ENCODE peak calls at places on chromosomes 11 and 22, in nine cellular contexts. D, U, B, G, V, C, F, E and H are unnamed samples.
A peak's percentile ranks its signal among the peaks of the same experiment; 100 is the strongest.

GRCh38 chr11:61874460-61874809 is 16.9 kb downstream of the FADS3 start:
- DNase-seq in D (peak; percentile 72), U (no peak), B (no peak), G (no peak), V (no peak), C (no peak), F (no peak), E (no peak), H (no peak)

GRCh38 chr11:61888043-61888442 is 3.3 kb downstream of the FADS3 start:
- DNase-seq in D (peak; percentile 87), U (peak; percentile 74), B (no peak), G (no peak), V (no peak), C (peak; percentile 94), F (no peak), E (no peak), H (peak; percentile 64)

GRCh38 chr11:110433393-110434333 is 3.9 kb downstream of the FDX1 start:
- DNase-seq in D (no peak), U (no peak), B (no peak), G (no peak), V (peak; percentile 38), C (no peak), F (no peak), E (peak; percentile 53), H (no peak)

GRCh38 chr22:25777870-25778269 is 35.9 kb downstream of the MYO18B start:
- DNase-seq in D (no peak), U (no peak), B (no peak), G (no peak), V (peak; percentile 64), C (no peak), F (peak; percentile 44), E (peak; percentile 63), H (no peak)

GRCh38 chr11:97361812-97362378 is 972.1 kb downstream of the JRKL start:
- DNase-seq in D (no peak), U (no peak), B (no peak), G (no peak), V (no peak), C (no peak), F (no peak), E (no peak), H (peak; percentile 33)

GRCh38 chr11:94961255-94961654 is 12.1 kb downstream of the CWC15 start:
- DNase-seq in D (no peak), U (no peak), B (no peak), G (no peak), V (no peak), C (no peak), F (no peak), E (no peak), H (no peak)

GRCh38 chr11:73612601-73613137 is 14.8 kb upstream of the FAM168A start:
- DNase-seq in D (no peak), U (no peak), B (no peak), G (no peak), V (no peak), C (no peak), F (no peak), E (no peak), H (no peak)

GRCh38 chr11:94568200-94568599 is 1.0 kb downstream of the PIWIL4 start:
- DNase-seq in D (no peak), U (no peak), B (no peak), G (no peak), V (no peak), C (no peak), F (no peak), E (no peak), H (no peak)

GRCh38 chr11:17722000-17722643 is 2.8 kb downstream of the MYOD1 start:
- DNase-seq in D (no peak), U (no peak), B (no peak), G (no peak), V (peak; percentile 86), C (no peak), F (peak; percentile 41), E (no peak), H (no peak)

GRCh38 chr11:125797641-125798040 is 9.7 kb downstream of the PATE3 start:
- DNase-seq in D (no peak), U (no peak), B (no peak), G (no peak), V (peak; percentile 9), C (no peak), F (no peak), E (no peak), H (no peak)

GRCh38 chr11:85742873-85743275 is 56.9 kb upstream of the CCDC89 start:
- DNase-seq in D (no peak), U (no peak), B (no peak), G (no peak), V (no peak), C (no peak), F (no peak), E (no peak), H (no peak)

GRCh38 chr22:29156507-29156906 is 49.2 kb upstream of the EMID1 start:
- DNase-seq in D (no peak), U (peak; percentile 51), B (peak; percentile 22), G (no peak), V (peak; percentile 76), C (no peak), F (no peak), E (no peak), H (no peak)

GRCh38 chr11:130634981-130635473 is 186.6 kb downstream of the ADAMTS15 start:
- DNase-seq in D (no peak), U (no peak), B (no peak), G (no peak), V (no peak), C (no peak), F (no peak), E (peak; percentile 75), H (peak; percentile 47)

GRCh38 chr11:36195496-36196346 is 93.5 kb downstream of the COMMD9 start:
- DNase-seq in D (no peak), U (no peak), B (no peak), G (no peak), V (no peak), C (no peak), F (no peak), E (no peak), H (peak; percentile 14)

GRCh38 chr11:128616158-128616557 is 28.8 kb upstream of the ETS1 start:
- DNase-seq in D (no peak), U (no peak), B (peak; percentile 33), G (no peak), V (no peak), C (peak; percentile 53), F (no peak), E (no peak), H (no peak)

GRCh38 chr11:128622137-128622523 is 34.8 kb upstream of the ETS1 start:
- DNase-seq in D (peak; percentile 39), U (no peak), B (no peak), G (no peak), V (no peak), C (peak; percentile 57), F (no peak), E (peak; percentile 12), H (no peak)

GRCh38 chr11:128620306-128621175 is 33.2 kb upstream of the ETS1 start:
- DNase-seq in D (no peak), U (no peak), B (no peak), G (no peak), V (peak; percentile 9), C (no peak), F (no peak), E (no peak), H (no peak)

GRCh38 chr11:128621491-128622136 is 34.3 kb upstream of the ETS1 start:
- DNase-seq in D (no peak), U (no peak), B (no peak), G (no peak), V (no peak), C (peak; percentile 59), F (no peak), E (no peak), H (peak; percentile 100)

GRCh38 chr11:128619540-128620305 is 32.4 kb upstream of the ETS1 start:
- DNase-seq in D (no peak), U (no peak), B (no peak), G (no peak), V (peak; percentile 13), C (peak; percentile 53), F (no peak), E (peak; percentile 37), H (no peak)
- H3K4me3 ChIP-seq in D (peak overlapping the region; percentile 38), U (no peak overlapping the region), B (no peak overlapping the region), G (no peak overlapping the region), V (no peak overlapping the region), C (no peak overlapping the region), F (no peak overlapping the region), E (no peak overlapping the region), H (no peak overlapping the region)

GRCh38 chr22:46084943-46085830 is 65.1 kb upstream of the PPARA start:
- DNase-seq in D (peak; percentile 90), U (peak; percentile 89), B (no peak), G (no peak), V (no peak), C (peak; percentile 92), F (no peak), E (no peak), H (no peak)

GRCh38 chr22:46083383-46084350 is 66.7 kb upstream of the PPARA start:
- DNase-seq in D (peak; percentile 16), U (peak; percentile 48), B (no peak), G (no peak), V (no peak), C (no peak), F (no peak), E (no peak), H (no peak)

GRCh38 chr22:46082633-46083032 is 67.7 kb upstream of the PPARA start:
- DNase-seq in D (no peak), U (no peak), B (no peak), G (no peak), V (no peak), C (no peak), F (no peak), E (no peak), H (no peak)

GRCh38 chr22:46085831-46086576 is 64.3 kb upstream of the PPARA start:
- DNase-seq in D (peak; percentile 81), U (peak; percentile 93), B (peak; percentile 76), G (no peak), V (no peak), C (peak; percentile 87), F (peak; percentile 69), E (no peak), H (no peak)

GRCh38 chr22:46084376-46084775 is 66.0 kb upstream of the PPARA start:
- DNase-seq in D (no peak), U (peak; percentile 47), B (no peak), G (no peak), V (no peak), C (no peak), F (no peak), E (no peak), H (no peak)
- H3K4me3 ChIP-seq in D (peak overlapping the region; percentile 96), U (peak overlapping the region; percentile 25), B (peak overlapping the region; percentile 34), G (no peak overlapping the region), V (no peak overlapping the region), C (no peak overlapping the region), F (peak overlapping the region; percentile 64), E (no peak overlapping the region), H (no peak overlapping the region)

GRCh38 chr11:70204466-70204799 is 1.3 kb downstream of the FADD start:
- DNase-seq in D (no peak), U (peak; percentile 58), B (no peak), G (no peak), V (no peak), C (no peak), F (no peak), E (peak; percentile 12), H (no peak)
- H3K4me3 ChIP-seq in D (peak overlapping the region; percentile 100), U (peak overlapping the region; percentile 84), B (peak overlapping the region; percentile 69), G (peak overlapping the region; percentile 98), V (peak overlapping the region; percentile 100), C (peak overlapping the region; percentile 86), F (peak overlapping the region; percentile 96), E (peak overlapping the region; percentile 98), H (peak overlapping the region; percentile 99)

DNA sequence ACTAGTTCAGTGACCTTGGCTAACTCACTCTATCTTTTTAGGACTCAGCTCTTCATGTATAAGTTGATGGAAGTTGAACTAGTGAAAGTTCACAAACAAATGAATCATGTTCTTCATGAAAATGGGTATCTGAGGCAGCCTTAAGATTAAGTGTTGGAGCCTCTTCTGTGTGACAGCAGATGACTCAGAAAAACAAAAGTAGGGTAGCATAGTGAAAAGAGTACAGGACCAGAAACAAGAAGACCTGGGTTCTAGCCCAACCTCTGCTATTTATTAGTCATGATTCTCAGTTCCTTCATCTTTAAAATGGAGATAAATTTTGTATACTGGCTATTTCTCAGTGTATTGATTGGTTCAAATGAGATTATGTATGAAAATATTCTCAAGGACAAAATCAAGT is 60.2 kb downstream of the USP35 start:
- DNase-seq in D (no peak), U (no peak), B (no peak), G (no peak), V (no peak), C (no peak), F (no peak), E (no peak), H (no peak)
- H3K4me3 ChIP-seq in D (no peak overlapping the region), U (no peak overlapping the region), B (no peak overlapping the region), G (no peak overlapping the region), V (no peak overlapping the region), C (no peak overlapping the region), F (no peak overlapping the region), E (no peak overlapping the region), H (no peak overlapping the region)